ENCODE peak calls at places on chromosomes 4 and X, in six cellular contexts. P, J, U, C, E and W are unnamed samples.

GRCh38 chr4:172786039-172786792 is 382.4 kb upstream of the GALNT7 start:
- DNase-seq in J (peak; percentile 16), E (no peak), C (no peak), U (no peak), P (peak; percentile 27), W (no peak)

GRCh38 chrX:70062961-70063550 is 799 bp downstream of the OTUD6A start:
- DNase-seq in C (no peak), P (no peak), E (no peak), J (no peak), U (no peak), W (no peak)

GRCh38 chr4:88335092-88335665 is 43.5 kb upstream of the HERC6 start:
- DNase-seq in J (no peak), C (peak; percentile 19), E (no peak), U (peak; percentile 12), P (no peak), W (peak; percentile 23)

GRCh38 chr4:100984901-100985300 is 362.4 kb downstream of the PPP3CA start:
- DNase-seq in J (no peak), P (no peak), E (no peak), U (no peak), C (no peak), W (no peak)

GRCh38 chr4:12499693-12500092 is 984.4 kb downstream of the RAB28 start:
- DNase-seq in J (no peak), P (no peak), U (no peak), E (no peak), C (no peak), W (no peak)

GRCh38 chrX:69028761-69029120 is 136.5 kb downstream of the PJA1 start:
- DNase-seq in U (no peak), J (no peak), E (no peak), P (no peak), C (peak; percentile 14), W (no peak)

GRCh38 chr4:181952478-181952877 is 290.7 kb upstream of the TENM3 start:
- DNase-seq in P (no peak), E (peak; percentile 21), C (no peak), J (peak; percentile 64), U (no peak), W (peak; percentile 23)

GRCh38 chr4:158535130-158535614 is 13.5 kb downstream of the RXFP1 start:
- DNase-seq in U (no peak), C (no peak), J (no peak), P (no peak), E (no peak), W (no peak)

GRCh38 chr4:119835511-119835910 is 206.9 kb upstream of the PDE5A start:
- DNase-seq in J (no peak), E (no peak), P (no peak), U (no peak), C (no peak), W (no peak)

GRCh38 chrX:118116308-118117068 is at the start of gene KLHL13:
- DNase-seq in P (no peak), E (peak; percentile 30), C (no peak), J (peak; percentile 37), U (peak; percentile 55), W (peak; percentile 57)

GRCh38 chr4:148376151-148376550 is 66.1 kb downstream of the NR3C2 start:
- DNase-seq in E (peak; percentile 37), J (peak; percentile 50), C (no peak), U (peak; percentile 67), P (peak; percentile 80), W (peak; percentile 32)

GRCh38 chr4:10115657-10116624 is 658 bp downstream of the WDR1 start:
- DNase-seq in J (peak; percentile 41), E (peak; percentile 78), C (no peak), U (peak; percentile 54), P (peak; percentile 75), W (no peak)

GRCh38 chrX:46574337-46574940 is 874 bp downstream of the CHST7 start:
- DNase-seq in U (no peak), J (no peak), P (no peak), C (no peak), E (no peak), W (peak; percentile 49)

GRCh38 chrX:25442501-25442900 is 426.7 kb upstream of the ARX start:
- DNase-seq in C (no peak), U (no peak), P (no peak), J (no peak), E (no peak), W (no peak)

GRCh38 chr4:173013232-173013932 is 155.2 kb upstream of the GALNT7 start:
- DNase-seq in U (peak; percentile 57), E (no peak), J (no peak), C (no peak), P (peak; percentile 49), W (peak; percentile 23)

GRCh38 chr4:77921701-77922100 is 59.1 kb downstream of the MRPL1 start:
- DNase-seq in P (no peak), U (no peak), C (no peak), E (no peak), J (no peak), W (no peak)

GRCh38 chrX:16711219-16712115 is 1.0 kb downstream of the CTPS2 start:
- DNase-seq in U (no peak), J (no peak), E (no peak), P (no peak), C (no peak), W (no peak)

GRCh38 chr4:26206981-26207380 is 113.8 kb upstream of the RBPJ start:
- DNase-seq in P (no peak), C (no peak), U (no peak), J (no peak), E (no peak), W (no peak)

GRCh38 chr4:133839326-133839725 is 362.3 kb downstream of the PABPC4L start:
- DNase-seq in U (no peak), C (no peak), E (no peak), P (no peak), J (no peak), W (no peak)

GRCh38 chrX:140799216-140799615 is 89.7 kb downstream of the LINC00632 start:
- DNase-seq in J (no peak), E (no peak), C (no peak), P (no peak), U (no peak), W (no peak)

GRCh38 chr4:41751325-41752061 is 3.0 kb upstream of the PHOX2B start:
- DNase-seq in E (no peak), C (peak; percentile 77), U (no peak), J (no peak), P (no peak), W (no peak)

GRCh38 chr4:146134761-146135160 is 40.8 kb upstream of the LSM6 start:
- DNase-seq in U (no peak), P (no peak), C (no peak), J (no peak), E (peak; percentile 78), W (peak; percentile 13)

GRCh38 chr4:54099287-54099958 is 540 bp upstream of the GSX2 start:
- DNase-seq in J (no peak), C (no peak), P (no peak), E (no peak), U (no peak), W (no peak)

GRCh38 chr4:10001757-10002156 is 19.5 kb downstream of the SLC2A9 start:
- DNase-seq in J (no peak), P (no peak), C (no peak), E (no peak), U (no peak), W (no peak)

GRCh38 chr4:19945979-19946380 is 305.7 kb upstream of the SLIT2 start:
- DNase-seq in C (no peak), J (no peak), E (no peak), P (no peak), U (no peak), W (no peak)

GRCh38 chr4:5378002-5378401 is 326.7 kb downstream of the STK32B start:
- DNase-seq in P (no peak), E (no peak), C (no peak), J (no peak), U (no peak), W (no peak)

GRCh38 chrX:26918633-26919032 is 544.5 kb downstream of the PPP4R3C start:
- DNase-seq in E (no peak), J (no peak), P (no peak), U (peak; percentile 12), C (no peak), W (no peak)

GRCh38 chr4:56575820-56576429 is 70.3 kb downstream of the ARL9 start:
- DNase-seq in C (no peak), E (no peak), U (no peak), J (no peak), P (no peak), W (no peak)

GRCh38 chr4:17624821-17625220 is 10.4 kb downstream of the MED28 start:
- DNase-seq in J (no peak), C (no peak), E (no peak), U (no peak), P (no peak), W (no peak)
- H3K4me3 ChIP-seq in J (no peak overlapping the region), C (no peak overlapping the region), E (no peak overlapping the region), U (no peak overlapping the region), P (no peak overlapping the region), W (no peak overlapping the region)

GRCh38 chr4:180668732-180669131 is 1574.5 kb upstream of the TENM3 start:
- DNase-seq in C (no peak), J (no peak), E (no peak), P (no peak), U (no peak), W (no peak)
- H3K4me1 ChIP-seq in C (no peaks in the 10 kb centered on the region), J (peaks cover 8% of the 10 kb centered on the region), E (no peaks in the 10 kb centered on the region), P (no peaks in the 10 kb centered on the region), U (peaks cover 5% of the 10 kb centered on the region), W (no peaks in the 10 kb centered on the region)

DNA sequence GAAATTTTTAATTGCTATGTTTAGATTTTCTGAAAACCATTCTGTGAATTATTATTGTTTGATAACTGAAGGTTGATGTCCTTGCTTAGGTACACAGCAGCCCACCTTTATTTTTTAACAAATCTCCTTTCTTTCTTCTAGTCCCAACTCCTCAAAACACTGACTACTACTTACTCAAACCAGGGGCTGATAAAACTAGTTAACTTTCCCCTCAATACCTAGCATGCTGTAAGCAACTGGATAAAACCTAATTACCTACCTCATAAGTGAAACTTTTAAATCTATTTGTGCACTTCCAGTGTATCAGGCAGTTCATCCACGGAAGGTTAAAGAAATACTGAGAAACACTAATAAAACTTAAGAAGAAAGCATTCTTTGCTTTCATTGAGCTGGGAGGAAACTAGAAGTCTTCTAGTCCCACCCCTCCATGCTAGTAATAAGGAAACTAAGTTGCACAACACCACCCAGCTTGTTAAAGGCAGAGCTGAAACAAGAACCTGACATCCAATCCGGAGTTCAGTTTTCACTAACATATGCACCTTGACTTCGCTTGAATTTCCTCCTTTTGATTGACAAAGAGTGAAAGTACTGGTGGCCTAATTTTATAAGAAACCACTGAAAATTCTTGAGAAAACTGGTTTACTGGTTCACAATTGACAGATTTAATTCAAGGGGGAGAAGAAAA is 180.2 kb upstream of the TET2 start:
- DNase-seq in J (no peak), C (no peak), E (no peak), U (no peak), P (no peak), W (no peak)
- TF ChIP-seq POLR2A in J (no peak), C (no peak), E (no peak), U (no peak), P (no peak), W (no peak)

GRCh38 chrX:153939573-153939972 is 4.7 kb upstream of the NAA10 start:
- DNase-seq in J (no peak), P (no peak), E (no peak), C (no peak), U (no peak), W (no peak)

GRCh38 chrX:153944140-153944799 is at the start of gene RENBP:
- DNase-seq in P (peak; percentile 45), C (no peak), J (no peak), U (no peak), E (no peak), W (peak; percentile 83)

GRCh38 chrX:153944800-153945150 is 332 bp upstream of the RENBP start:
- DNase-seq in C (no peak), J (no peak), P (no peak), U (no peak), E (no peak), W (no peak)

GRCh38 chrX:153938226-153938786 is 3.5 kb upstream of the NAA10 start:
- DNase-seq in C (no peak), U (no peak), P (no peak), J (no peak), E (no peak), W (no peak)

GRCh38 chrX:153941331-153942252 is 2.9 kb downstream of the RENBP start:
- DNase-seq in J (no peak), U (no peak), C (no peak), P (no peak), E (no peak), W (no peak)
- H3K4me3 ChIP-seq in J (no peak overlapping the region), U (no peak overlapping the region), C (peak overlapping the region; percentile 25), P (no peak overlapping the region), E (peak overlapping the region; percentile 9), W (no peak overlapping the region)